ENCODE peak calls at places on chromosomes 5 and 9, in five cellular contexts. D is AG09309, E is PC-3, F is right atrium auricular region, G is heart right ventricle. P is an unnamed sample.
A peak's percentile ranks its signal among the peaks of the same experiment; 100 is the strongest.

GRCh38 chr5:73615085-73615484 is 10.9 kb upstream of the ARHGEF28 start:
- DNase-seq in E (peak; percentile 92), D (no peak), G (no peak), F (no peak), P (no peak)

GRCh38 chr5:109748545-109748944 is 58.8 kb downstream of the MAN2A1 start:
- DNase-seq in F (no peak), D (no peak), E (no peak), G (no peak), P (no peak)

GRCh38 chr5:108361239-108361638 is 20.7 kb downstream of the FBXL17 start:
- DNase-seq in E (no peak), D (no peak), F (no peak), G (no peak), P (no peak)

GRCh38 chr9:127767405-127767804 is 11.1 kb downstream of the SH2D3C start:
- DNase-seq in F (no peak), G (no peak), E (no peak), D (no peak), P (no peak)

GRCh38 chr5:95715799-95716461 is 15.2 kb upstream of the RHOBTB3 start:
- DNase-seq in F (no peak), G (no peak), D (peak; percentile 63), E (peak; percentile 81), P (peak; percentile 57)

GRCh38 chr9:137228515-137228967 is 1.2 kb downstream of the RNF224 start:
- DNase-seq in E (no peak), D (no peak), G (no peak), F (no peak), P (no peak)

GRCh38 chr9:12882430-12882829 is 107.6 kb downstream of the LURAP1L start:
- DNase-seq in D (peak; percentile 42), G (no peak), F (no peak), E (no peak), P (peak; percentile 71)

GRCh38 chr9:35908484-35909125 is 685 bp upstream of the SPAAR start:
- DNase-seq in F (peak; percentile 66), G (peak; percentile 33), D (no peak), E (peak; percentile 87), P (no peak)

GRCh38 chr9:32572900-32573523 is at the start of gene NDUFB6:
- DNase-seq in E (peak; percentile 89), F (peak; percentile 94), G (peak; percentile 94), D (peak; percentile 48), P (peak; percentile 93)

GRCh38 chr5:123753349-123754166 is 241.6 kb downstream of the CSNK1G3 start:
- DNase-seq in D (no peak), E (no peak), F (no peak), G (no peak), P (no peak)

GRCh38 chr5:80659111-80659510 is 4.3 kb upstream of the DHFR start:
- DNase-seq in E (no peak), F (no peak), D (no peak), G (no peak), P (peak; percentile 55)

GRCh38 chr5:139837711-139838380 is 42.2 kb downstream of the PSD2 start:
- DNase-seq in E (no peak), F (no peak), G (no peak), D (no peak), P (no peak)

GRCh38 chr9:98791147-98792095 is 4.9 kb downstream of the ANKS6 start:
- DNase-seq in G (peak; percentile 79), E (peak; percentile 92), F (peak; percentile 94), D (peak; percentile 94), P (peak; percentile 94)

GRCh38 chr5:149053027-149053705 is 9.7 kb downstream of the SH3TC2 start:
- DNase-seq in D (no peak), G (no peak), E (peak; percentile 99), F (no peak), P (no peak)

GRCh38 chr5:73061593-73061992 is 58.8 kb upstream of the TMEM171 start:
- DNase-seq in E (no peak), F (no peak), G (no peak), D (no peak), P (no peak)

GRCh38 chr5:121021688-121022087 is 557.6 kb downstream of the PRR16 start:
- DNase-seq in D (no peak), F (no peak), E (no peak), G (no peak), P (no peak)

GRCh38 chr9:127873886-127874285 is 3.6 kb downstream of the AK1 start:
- DNase-seq in D (no peak), E (no peak), G (peak; percentile 86), F (peak; percentile 88), P (no peak)

GRCh38 chr5:84411832-84412605 is 27.3 kb upstream of the EDIL3 start:
- DNase-seq in F (no peak), E (no peak), D (no peak), G (no peak), P (peak; percentile 4)

GRCh38 chr5:61313960-61314681 is 17.9 kb upstream of the ZSWIM6 start:
- DNase-seq in D (no peak), E (peak; percentile 87), F (no peak), G (no peak), P (peak; percentile 94)

GRCh38 chr5:10168254-10168653 is 81.4 kb downstream of the ATPSCKMT start:
- DNase-seq in G (no peak), F (no peak), D (no peak), E (no peak), P (no peak)

GRCh38 chr9:99050292-99050911 is 54.5 kb upstream of the TGFBR1 start:
- DNase-seq in D (no peak), F (no peak), E (peak; percentile 86), G (no peak), P (peak; percentile 54)

GRCh38 chr9:127714916-127715442 is 484 bp downstream of the PTRH1 start:
- DNase-seq in E (no peak), G (peak; percentile 40), F (peak; percentile 60), D (no peak), P (no peak)

GRCh38 chr9:134560206-134560605 is 81.4 kb upstream of the COL5A1 start:
- DNase-seq in D (no peak), F (no peak), G (no peak), E (no peak), P (no peak)

GRCh38 chr5:161288071-161288470 is 258.5 kb downstream of the GABRB2 start:
- DNase-seq in F (no peak), D (no peak), E (no peak), G (no peak), P (no peak)

GRCh38 chr9:123997665-123998277 is 13.8 kb upstream of the LHX2 start:
- DNase-seq in F (no peak), E (no peak), G (peak; percentile 50), D (no peak), P (no peak)

GRCh38 chr9:123999668-124000067 is 11.9 kb upstream of the LHX2 start:
- DNase-seq in D (no peak), F (no peak), E (no peak), G (no peak), P (no peak)

GRCh38 chr9:123998970-123999621 is 12.5 kb upstream of the LHX2 start:
- DNase-seq in F (no peak), D (no peak), E (no peak), G (peak; percentile 11), P (no peak)

GRCh38 chr9:123996731-123997421 is 14.7 kb upstream of the LHX2 start:
- DNase-seq in D (no peak), E (no peak), F (no peak), G (peak; percentile 13), P (peak; percentile 41)

DNA sequence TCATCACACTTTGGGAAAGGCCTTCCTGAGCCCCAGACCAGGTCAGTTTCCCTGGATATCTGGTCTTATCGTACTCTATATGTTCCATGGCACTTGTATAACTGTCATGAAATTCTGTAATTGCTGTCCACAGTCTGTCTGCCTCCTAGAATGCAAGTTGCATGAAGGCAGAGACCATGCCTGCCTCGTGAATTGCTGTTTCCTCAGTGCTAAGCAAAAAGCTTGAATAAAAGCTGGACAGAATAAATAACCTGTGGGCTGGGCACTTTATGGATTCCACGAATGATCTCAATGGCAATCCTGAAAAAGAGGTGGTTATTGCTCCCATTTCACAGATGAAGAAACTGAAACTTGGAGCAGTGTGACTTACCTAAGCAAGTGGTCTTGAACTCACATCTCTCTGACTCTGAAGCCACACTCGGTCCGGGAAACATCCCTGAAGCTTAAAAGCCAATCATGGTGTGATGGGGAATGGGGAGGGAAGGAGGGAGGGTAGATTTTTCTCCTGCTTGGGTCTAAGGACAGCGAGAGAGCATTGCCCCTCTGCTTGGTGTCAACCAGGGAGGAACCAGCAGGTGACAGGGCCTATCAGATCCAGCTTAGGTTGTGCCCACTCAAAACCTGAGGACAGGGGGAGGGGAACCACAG is 13.2 kb upstream of the LHX2 start:
- DNase-seq in F (no peak), D (no peak), E (no peak), G (no peak), P (no peak)
- H3K4me3 ChIP-seq in F (no peak overlapping the region), D (no peak overlapping the region), E (no peak overlapping the region), G (no peak overlapping the region), P (no peak overlapping the region)

GRCh38 chr5:39093351-39093749 is 19.2 kb upstream of the RICTOR start:
- DNase-seq in F (no peak), D (no peak), E (peak; percentile 73), G (no peak), P (peak; percentile 85)
- TF ChIP-seq CTCF in F (no peak), D (no peak), E (no peak), G (no peak), P (no peak)

GRCh38 chr5:1106385-1107166 is 5.3 kb downstream of the SLC12A7 start:
- DNase-seq in F (no peak), D (no peak), E (no peak), G (no peak), P (no peak)

GRCh38 chr5:1103093-1103492 is 8.8 kb downstream of the SLC12A7 start:
- DNase-seq in F (no peak), E (no peak), D (no peak), G (no peak), P (no peak)

GRCh38 chr5:1105350-1106265 is 6.3 kb downstream of the SLC12A7 start:
- DNase-seq in D (no peak), G (no peak), E (no peak), F (no peak), P (peak; percentile 27)

GRCh38 chr5:1103505-1104326 is 8.1 kb downstream of the SLC12A7 start:
- DNase-seq in E (no peak), D (no peak), F (peak; percentile 84), G (peak; percentile 86), P (no peak)

GRCh38 chr5:1104327-1105006 is 7.4 kb downstream of the SLC12A7 start:
- DNase-seq in E (no peak), F (no peak), D (no peak), G (no peak), P (no peak)
- H3K4me3 ChIP-seq in E (no peak overlapping the region), F (no peak overlapping the region), D (no peak overlapping the region), G (peak overlapping the region; percentile 32), P (no peak overlapping the region)

DNA sequence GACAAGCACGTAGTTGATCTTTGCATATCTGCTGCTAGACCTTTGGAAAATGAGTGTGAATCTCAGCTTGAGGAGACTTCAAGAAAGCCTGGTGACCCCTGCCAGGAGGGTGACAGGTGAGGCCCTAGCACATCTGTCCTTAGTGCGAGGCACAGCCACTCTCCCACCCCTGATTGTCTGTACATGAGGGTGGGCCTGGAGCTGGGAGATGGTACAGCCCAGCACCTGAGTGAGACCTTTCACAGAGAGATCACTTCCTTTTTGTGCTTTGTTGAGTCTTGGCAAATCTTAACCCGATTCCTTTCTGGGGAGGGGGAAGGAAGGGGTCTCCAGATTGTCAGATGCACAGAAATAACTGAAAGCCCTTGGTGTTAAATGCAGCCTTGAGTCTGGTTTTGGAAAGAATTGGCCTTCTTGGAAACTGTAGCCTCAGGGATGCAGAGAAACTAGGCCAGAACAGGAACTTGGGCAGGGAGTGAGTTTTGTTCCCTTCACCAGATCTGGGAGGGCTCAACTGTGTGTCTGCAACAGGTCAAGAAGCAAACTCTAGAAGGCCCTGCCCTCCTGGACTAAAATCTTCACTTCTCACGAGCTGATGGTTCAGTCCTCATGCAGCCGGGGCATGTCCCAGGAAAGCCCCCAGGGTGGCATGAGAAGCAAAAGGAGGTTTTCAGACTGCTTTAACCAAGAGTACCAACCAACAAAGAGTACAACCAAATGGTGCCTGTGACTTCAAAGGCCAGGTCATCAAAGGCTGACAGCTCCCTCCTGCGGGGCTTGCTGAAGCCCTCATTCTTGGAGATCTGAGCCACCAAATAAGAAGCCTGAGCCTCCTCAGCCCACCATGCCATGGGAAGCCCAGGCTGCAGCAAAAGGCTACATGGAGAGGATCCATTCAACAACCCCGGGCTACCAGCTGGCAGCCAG is 20.8 kb upstream of the SEMA4D start:
- DNase-seq in E (no peak), D (no peak), G (no peak), F (no peak), P (no peak)
- TF ChIP-seq CTCF in E (no peak), D (no peak), G (no peak), F (no peak), P (no peak)